ENCODE peak calls at places on chromosomes 6 and 20, in nine cellular contexts. One of them, this sample, is unnamed.

GRCh38 chr6:56387621-56388413 is 140.4 kb upstream of the COL21A1 start:
- DNase-seq in OCI-LY7: no peak
- DNase-seq in effector memory CD4-positive, alpha-beta T cell: no peak
- DNase-seq in heart left ventricle: no peak
- DNase-seq in lower leg skin: no peak
- DNase-seq in NT2/D1: no peak
- DNase-seq in fibroblast of pulmonary artery: peak
- DNase-seq in psoas muscle: no peak
- DNase-seq in fibroblast of mammary gland: no peak
- DNase-seq in this sample: no peak

GRCh38 chr20:36017034-36017951 is 48.9 kb downstream of the CNBD2 start:
- DNase-seq in psoas muscle: no peak
- DNase-seq in lower leg skin: no peak
- DNase-seq in heart left ventricle: no peak
- DNase-seq in fibroblast of pulmonary artery: peak
- DNase-seq in fibroblast of mammary gland: peak
- DNase-seq in effector memory CD4-positive, alpha-beta T cell: no peak
- DNase-seq in NT2/D1: no peak
- DNase-seq in OCI-LY7: no peak
- DNase-seq in this sample: no peak

GRCh38 chr6:167703347-167703746 is 123.4 kb upstream of the AFDN start:
- DNase-seq in fibroblast of pulmonary artery: no peak
- DNase-seq in effector memory CD4-positive, alpha-beta T cell: no peak
- DNase-seq in heart left ventricle: no peak
- DNase-seq in fibroblast of mammary gland: no peak
- DNase-seq in NT2/D1: no peak
- DNase-seq in psoas muscle: no peak
- DNase-seq in OCI-LY7: no peak
- DNase-seq in lower leg skin: no peak
- DNase-seq in this sample: no peak

GRCh38 chr20:13936781-13937576 is 53.4 kb downstream of the SEL1L2 start:
- DNase-seq in heart left ventricle: no peak
- DNase-seq in OCI-LY7: no peak
- DNase-seq in psoas muscle: no peak
- DNase-seq in effector memory CD4-positive, alpha-beta T cell: no peak
- DNase-seq in lower leg skin: no peak
- DNase-seq in fibroblast of pulmonary artery: no peak
- DNase-seq in NT2/D1: no peak
- DNase-seq in fibroblast of mammary gland: no peak
- DNase-seq in this sample: no peak

GRCh38 chr20:62253398-62253797 is 15.1 kb downstream of the OSBPL2 start:
- DNase-seq in effector memory CD4-positive, alpha-beta T cell: no peak
- DNase-seq in NT2/D1: no peak
- DNase-seq in psoas muscle: no peak
- DNase-seq in OCI-LY7: no peak
- DNase-seq in lower leg skin: no peak
- DNase-seq in heart left ventricle: no peak
- DNase-seq in fibroblast of mammary gland: no peak
- DNase-seq in fibroblast of pulmonary artery: no peak
- DNase-seq in this sample: no peak

GRCh38 chr20:17169575-17170136 is 57.2 kb upstream of the PCSK2 start:
- DNase-seq in NT2/D1: no peak
- DNase-seq in heart left ventricle: no peak
- DNase-seq in fibroblast of mammary gland: no peak
- DNase-seq in OCI-LY7: no peak
- DNase-seq in effector memory CD4-positive, alpha-beta T cell: no peak
- DNase-seq in lower leg skin: no peak
- DNase-seq in fibroblast of pulmonary artery: no peak
- DNase-seq in psoas muscle: no peak
- DNase-seq in this sample: no peak

GRCh38 chr6:167576050-167576741 is 250.5 kb upstream of the AFDN start:
- DNase-seq in effector memory CD4-positive, alpha-beta T cell: no peak
- DNase-seq in NT2/D1: no peak
- DNase-seq in psoas muscle: no peak
- DNase-seq in OCI-LY7: no peak
- DNase-seq in fibroblast of pulmonary artery: no peak
- DNase-seq in heart left ventricle: no peak
- DNase-seq in fibroblast of mammary gland: no peak
- DNase-seq in lower leg skin: peak
- DNase-seq in this sample: no peak

GRCh38 chr6:102742033-102742432 is 1348.5 kb downstream of the GRIK2 start:
- DNase-seq in lower leg skin: no peak
- DNase-seq in effector memory CD4-positive, alpha-beta T cell: no peak
- DNase-seq in psoas muscle: no peak
- DNase-seq in fibroblast of mammary gland: no peak
- DNase-seq in heart left ventricle: no peak
- DNase-seq in NT2/D1: no peak
- DNase-seq in OCI-LY7: no peak
- DNase-seq in fibroblast of pulmonary artery: no peak
- DNase-seq in this sample: no peak

GRCh38 chr6:157139054-157139708 is 184.1 kb downstream of the TMEM242 start:
- DNase-seq in effector memory CD4-positive, alpha-beta T cell: no peak
- DNase-seq in OCI-LY7: peak
- DNase-seq in psoas muscle: no peak
- DNase-seq in NT2/D1: no peak
- DNase-seq in fibroblast of mammary gland: no peak
- DNase-seq in heart left ventricle: no peak
- DNase-seq in fibroblast of pulmonary artery: no peak
- DNase-seq in lower leg skin: no peak
- DNase-seq in this sample: no peak

GRCh38 chr6:132964101-132964867 is 149.9 kb downstream of the RPS12 start:
- DNase-seq in fibroblast of mammary gland: peak
- DNase-seq in NT2/D1: no peak
- DNase-seq in effector memory CD4-positive, alpha-beta T cell: no peak
- DNase-seq in fibroblast of pulmonary artery: peak
- DNase-seq in lower leg skin: no peak
- DNase-seq in OCI-LY7: no peak
- DNase-seq in heart left ventricle: no peak
- DNase-seq in psoas muscle: no peak
- DNase-seq in this sample: no peak

GRCh38 chr6:16334671-16335070 is 96.3 kb downstream of the GMPR start:
- DNase-seq in lower leg skin: peak
- DNase-seq in effector memory CD4-positive, alpha-beta T cell: no peak
- DNase-seq in heart left ventricle: no peak
- DNase-seq in psoas muscle: peak
- DNase-seq in fibroblast of mammary gland: peak
- DNase-seq in NT2/D1: no peak
- DNase-seq in OCI-LY7: no peak
- DNase-seq in fibroblast of pulmonary artery: peak
- DNase-seq in this sample: peak

GRCh38 chr6:140462495-140463311 is 1088.3 kb upstream of the CITED2 start:
- DNase-seq in lower leg skin: no peak
- DNase-seq in OCI-LY7: no peak
- DNase-seq in psoas muscle: no peak
- DNase-seq in heart left ventricle: no peak
- DNase-seq in effector memory CD4-positive, alpha-beta T cell: no peak
- DNase-seq in NT2/D1: no peak
- DNase-seq in fibroblast of pulmonary artery: peak
- DNase-seq in fibroblast of mammary gland: peak
- DNase-seq in this sample: no peak

GRCh38 chr20:409697-410559 is 1.8 kb downstream of the RBCK1 start:
- DNase-seq in OCI-LY7: peak
- DNase-seq in fibroblast of pulmonary artery: no peak
- DNase-seq in psoas muscle: peak
- DNase-seq in fibroblast of mammary gland: no peak
- DNase-seq in NT2/D1: no peak
- DNase-seq in lower leg skin: no peak
- DNase-seq in heart left ventricle: no peak
- DNase-seq in effector memory CD4-positive, alpha-beta T cell: no peak
- DNase-seq in this sample: no peak

GRCh38 chr6:4192173-4192572 is 56.8 kb upstream of the ECI2 start:
- DNase-seq in heart left ventricle: no peak
- DNase-seq in NT2/D1: no peak
- DNase-seq in psoas muscle: no peak
- DNase-seq in effector memory CD4-positive, alpha-beta T cell: no peak
- DNase-seq in OCI-LY7: no peak
- DNase-seq in lower leg skin: no peak
- DNase-seq in fibroblast of pulmonary artery: no peak
- DNase-seq in fibroblast of mammary gland: no peak
- DNase-seq in this sample: no peak

GRCh38 chr6:2765896-2766766 is 938 bp downstream of the WRNIP1 start:
- DNase-seq in NT2/D1: no peak
- DNase-seq in lower leg skin: peak
- DNase-seq in effector memory CD4-positive, alpha-beta T cell: peak
- DNase-seq in psoas muscle: peak
- DNase-seq in heart left ventricle: peak
- DNase-seq in fibroblast of pulmonary artery: peak
- DNase-seq in OCI-LY7: peak
- DNase-seq in fibroblast of mammary gland: no peak
- DNase-seq in this sample: no peak

DNA sequence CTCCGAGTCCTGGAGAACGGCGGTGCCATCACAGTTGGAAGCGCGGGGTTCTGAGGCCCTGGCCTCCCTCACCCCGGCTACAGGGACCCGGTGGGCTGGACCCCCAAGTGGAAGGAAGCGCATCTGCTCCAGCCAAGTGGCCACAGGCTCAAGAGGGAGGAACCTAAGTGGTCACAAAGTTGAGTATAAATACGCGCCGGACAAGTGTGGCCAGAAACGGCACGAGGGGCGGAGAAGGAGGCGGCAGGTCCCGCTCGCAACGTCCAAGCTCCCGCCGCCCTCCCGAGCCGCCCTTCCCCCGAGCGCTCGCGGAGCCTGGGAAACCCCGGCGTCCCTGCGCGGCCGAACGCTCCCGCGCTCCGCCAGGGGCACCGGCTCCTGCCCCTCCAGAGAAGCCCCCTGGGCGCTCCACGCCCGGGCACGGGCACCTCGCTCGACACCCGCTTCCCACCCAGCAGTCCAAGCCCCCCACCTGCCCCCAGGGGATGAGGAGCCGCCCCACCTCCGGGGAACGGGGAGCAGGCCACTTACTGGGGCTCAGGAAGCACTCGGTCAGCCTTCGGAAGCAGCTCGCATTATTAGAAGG is 1.5 kb downstream of the PDE10A start:
- DNase-seq in NT2/D1: no peak
- DNase-seq in fibroblast of mammary gland: no peak
- DNase-seq in OCI-LY7: no peak
- DNase-seq in effector memory CD4-positive, alpha-beta T cell: no peak
- DNase-seq in fibroblast of pulmonary artery: peak
- DNase-seq in heart left ventricle: no peak
- DNase-seq in lower leg skin: no peak
- DNase-seq in psoas muscle: no peak
- DNase-seq in this sample: no peak
- H3K4me3 ChIP-seq in NT2/D1: peak
- H3K4me3 ChIP-seq in fibroblast of mammary gland: no peak
- H3K4me3 ChIP-seq in OCI-LY7: no peak
- H3K4me3 ChIP-seq in effector memory CD4-positive, alpha-beta T cell: no peak
- H3K4me3 ChIP-seq in fibroblast of pulmonary artery: peak
- H3K4me3 ChIP-seq in heart left ventricle: peak
- H3K4me3 ChIP-seq in lower leg skin: peak
- H3K4me3 ChIP-seq in psoas muscle: peak
- H3K4me3 ChIP-seq in this sample: peak

DNA sequence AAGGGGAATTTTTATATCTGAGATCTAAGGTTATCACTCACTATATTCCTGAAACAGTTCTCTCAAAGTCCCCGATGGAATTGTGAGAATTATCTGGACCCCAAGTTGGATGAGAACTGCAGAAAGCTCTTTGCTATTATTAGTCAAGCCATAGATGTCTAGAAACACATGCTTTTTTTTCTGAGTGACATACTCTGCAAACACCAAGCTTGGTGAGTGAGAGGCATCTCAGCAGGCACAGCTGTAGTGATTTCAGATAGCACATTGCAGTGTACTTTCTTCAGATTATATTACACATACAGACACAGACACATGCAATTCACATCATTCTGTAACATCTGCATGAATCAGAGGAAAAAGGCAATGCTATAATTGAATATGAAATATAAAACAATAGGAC is 111.1 kb upstream of the UFL1 start:
- DNase-seq in heart left ventricle: no peak
- DNase-seq in lower leg skin: no peak
- DNase-seq in effector memory CD4-positive, alpha-beta T cell: no peak
- DNase-seq in fibroblast of mammary gland: no peak
- DNase-seq in OCI-LY7: no peak
- DNase-seq in NT2/D1: no peak
- DNase-seq in psoas muscle: no peak
- DNase-seq in fibroblast of pulmonary artery: no peak
- DNase-seq in this sample: no peak
- H3K4me3 ChIP-seq in heart left ventricle: no peak
- H3K4me3 ChIP-seq in lower leg skin: no peak
- H3K4me3 ChIP-seq in effector memory CD4-positive, alpha-beta T cell: no peak
- H3K4me3 ChIP-seq in fibroblast of mammary gland: no peak
- H3K4me3 ChIP-seq in OCI-LY7: no peak
- H3K4me3 ChIP-seq in NT2/D1: no peak
- H3K4me3 ChIP-seq in psoas muscle: no peak
- H3K4me3 ChIP-seq in fibroblast of pulmonary artery: no peak
- H3K4me3 ChIP-seq in this sample: no peak

GRCh38 chr6:68639211-68639610 is 4.1 kb downstream of the ADGRB3 start:
- DNase-seq in OCI-LY7: no peak
- DNase-seq in effector memory CD4-positive, alpha-beta T cell: no peak
- DNase-seq in psoas muscle: no peak
- DNase-seq in NT2/D1: no peak
- DNase-seq in fibroblast of mammary gland: no peak
- DNase-seq in lower leg skin: no peak
- DNase-seq in fibroblast of pulmonary artery: no peak
- DNase-seq in heart left ventricle: no peak
- DNase-seq in this sample: peak

GRCh38 chr6:68642081-68642480 is 7.0 kb downstream of the ADGRB3 start:
- DNase-seq in lower leg skin: no peak
- DNase-seq in OCI-LY7: no peak
- DNase-seq in heart left ventricle: no peak
- DNase-seq in NT2/D1: no peak
- DNase-seq in fibroblast of pulmonary artery: no peak
- DNase-seq in fibroblast of mammary gland: no peak
- DNase-seq in effector memory CD4-positive, alpha-beta T cell: no peak
- DNase-seq in psoas muscle: no peak
- DNase-seq in this sample: no peak

GRCh38 chr6:68641172-68641571 is 6.1 kb downstream of the ADGRB3 start:
- DNase-seq in NT2/D1: no peak
- DNase-seq in heart left ventricle: no peak
- DNase-seq in lower leg skin: no peak
- DNase-seq in effector memory CD4-positive, alpha-beta T cell: no peak
- DNase-seq in fibroblast of pulmonary artery: no peak
- DNase-seq in OCI-LY7: no peak
- DNase-seq in psoas muscle: no peak
- DNase-seq in fibroblast of mammary gland: no peak
- DNase-seq in this sample: no peak

GRCh38 chr6:68639826-68640505 is 4.9 kb downstream of the ADGRB3 start:
- DNase-seq in OCI-LY7: no peak
- DNase-seq in heart left ventricle: no peak
- DNase-seq in fibroblast of mammary gland: no peak
- DNase-seq in fibroblast of pulmonary artery: peak
- DNase-seq in lower leg skin: no peak
- DNase-seq in psoas muscle: no peak
- DNase-seq in NT2/D1: no peak
- DNase-seq in effector memory CD4-positive, alpha-beta T cell: no peak
- DNase-seq in this sample: no peak

GRCh38 chr6:68640506-68640875 is 5.4 kb downstream of the ADGRB3 start:
- DNase-seq in lower leg skin: no peak
- DNase-seq in fibroblast of pulmonary artery: no peak
- DNase-seq in fibroblast of mammary gland: no peak
- DNase-seq in NT2/D1: no peak
- DNase-seq in effector memory CD4-positive, alpha-beta T cell: no peak
- DNase-seq in OCI-LY7: no peak
- DNase-seq in psoas muscle: no peak
- DNase-seq in heart left ventricle: no peak
- DNase-seq in this sample: no peak
- H3K4me3 ChIP-seq in lower leg skin: no peak
- H3K4me3 ChIP-seq in fibroblast of pulmonary artery: peak
- H3K4me3 ChIP-seq in fibroblast of mammary gland: no peak
- H3K4me3 ChIP-seq in NT2/D1: peak
- H3K4me3 ChIP-seq in effector memory CD4-positive, alpha-beta T cell: no peak
- H3K4me3 ChIP-seq in OCI-LY7: no peak
- H3K4me3 ChIP-seq in psoas muscle: peak
- H3K4me3 ChIP-seq in heart left ventricle: peak
- H3K4me3 ChIP-seq in this sample: peak

GRCh38 chr6:41334482-41335023 is 855 bp upstream of the NCR2 start:
- DNase-seq in fibroblast of pulmonary artery: peak
- DNase-seq in NT2/D1: no peak
- DNase-seq in heart left ventricle: no peak
- DNase-seq in effector memory CD4-positive, alpha-beta T cell: no peak
- DNase-seq in psoas muscle: no peak
- DNase-seq in OCI-LY7: peak
- DNase-seq in fibroblast of mammary gland: no peak
- DNase-seq in lower leg skin: no peak
- DNase-seq in this sample: no peak
- H3K4me3 ChIP-seq in fibroblast of pulmonary artery: no peak
- H3K4me3 ChIP-seq in NT2/D1: no peak
- H3K4me3 ChIP-seq in heart left ventricle: no peak
- H3K4me3 ChIP-seq in effector memory CD4-positive, alpha-beta T cell: no peak
- H3K4me3 ChIP-seq in psoas muscle: no peak
- H3K4me3 ChIP-seq in OCI-LY7: no peak
- H3K4me3 ChIP-seq in fibroblast of mammary gland: no peak
- H3K4me3 ChIP-seq in lower leg skin: no peak
- H3K4me3 ChIP-seq in this sample: no peak